ENCODE peak calls at places on chromosomes 16 and 17, in five cellular contexts. U is HCT116, B is GM12878, H is SK-N-SH, N is HepG2. R is an unnamed sample.

GRCh38 chr16:11025120-11025531 is 80.8 kb downstream of the CLEC16A start:
- DNase-seq in H (no peak), U (no peak), N (no peak), B (peak), R (no peak)

GRCh38 chr16:87778476-87778829 is 12.7 kb upstream of the KLHDC4 start:
- DNase-seq in H (no peak), N (no peak), B (no peak), U (no peak), R (no peak)

GRCh38 chr16:53091508-53092211 is 36.9 kb downstream of the CHD9 start:
- DNase-seq in U (no peak), N (no peak), H (peak), B (peak), R (no peak)

GRCh38 chr16:78996806-78997205 is 603.7 kb downstream of the MAF start:
- DNase-seq in B (no peak), H (no peak), N (no peak), U (no peak), R (no peak)

GRCh38 chr17:73643846-73644144 is 450 bp downstream of the SDK2 start:
- DNase-seq in N (no peak), B (no peak), H (peak), U (no peak), R (no peak)

GRCh38 chr17:76744747-76745146 is 6.8 kb downstream of the MFSD11 start:
- DNase-seq in N (no peak), H (no peak), U (no peak), B (no peak), R (no peak)

GRCh38 chr16:30677931-30678585 is 19.8 kb downstream of the FBRS start:
- DNase-seq in B (no peak), N (peak), U (no peak), H (no peak), R (no peak)

GRCh38 chr17:75153854-75154194 is 488 bp downstream of the JPT1 start:
- DNase-seq in B (no peak), U (no peak), H (no peak), N (no peak), R (peak)

GRCh38 chr16:813204-813915 is 12.8 kb upstream of the GNG13 start:
- DNase-seq in H (peak), U (no peak), B (no peak), N (peak), R (peak)

GRCh38 chr17:49746791-49747490 is 17.0 kb downstream of the FAM117A start:
- DNase-seq in B (peak), N (no peak), H (no peak), U (no peak), R (no peak)

GRCh38 chr17:49748223-49748622 is 15.7 kb downstream of the FAM117A start:
- DNase-seq in N (no peak), H (no peak), B (no peak), U (no peak), R (no peak)

GRCh38 chr17:49749730-49750129 is 14.2 kb downstream of the FAM117A start:
- DNase-seq in B (no peak), N (no peak), H (no peak), U (no peak), R (no peak)

GRCh38 chr17:49747632-49748031 is 16.3 kb downstream of the FAM117A start:
- DNase-seq in N (peak), H (no peak), B (no peak), U (no peak), R (no peak)

GRCh38 chr17:49748791-49749190 is 15.1 kb downstream of the FAM117A start:
- DNase-seq in N (no peak), U (no peak), H (no peak), B (peak), R (no peak)
- TF ChIP-seq ZBTB33 in N (no peak), U (no peak), H (no peak), B (no peak), R (no peak)

GRCh38 chr17:36612323-36612722 is 10.9 kb downstream of the MRM1 start:
- DNase-seq in H (no peak), B (no peak), N (no peak), U (no peak), R (no peak)
- TF ChIP-seq ZBTB33 in H (no peak), B (no peak), N (no peak), U (no peak), R (no peak)

GRCh38 chr17:81556175-81556691 is 4.1 kb upstream of the FAAP100 start:
- DNase-seq in U (no peak), H (no peak), B (no peak), N (peak), R (no peak)
- TF ChIP-seq ZBTB33 in U (no peak), H (no peak), B (no peak), N (no peak), R (no peak)

GRCh38 chr17:45720386-45720785 is 63.7 kb upstream of the CRHR1 start:
- DNase-seq in U (no peak), H (no peak), B (no peak), N (no peak), R (no peak)

GRCh38 chr17:45719335-45720071 is 64.6 kb upstream of the CRHR1 start:
- DNase-seq in H (no peak), U (peak), N (peak), B (no peak), R (peak)

GRCh38 chr17:45722161-45722560 is 62.0 kb upstream of the CRHR1 start:
- DNase-seq in H (peak), B (no peak), N (peak), U (peak), R (peak)

GRCh38 chr17:45715787-45716186 is 68.3 kb upstream of the CRHR1 start:
- DNase-seq in B (no peak), N (no peak), U (no peak), H (no peak), R (no peak)

GRCh38 chr17:45718791-45719190 is 65.3 kb upstream of the CRHR1 start:
- DNase-seq in N (no peak), H (no peak), B (no peak), U (no peak), R (no peak)
- TF ChIP-seq ZBTB33 in N (no peak), H (no peak), B (no peak), U (no peak), R (no peak)

R was measured in K562.